ENCODE peak calls at places on chromosomes 16 and 17, in ten cellular contexts. One of them, this sample, is unnamed. For H3K4me1, the result is how much of the 10 kb centered on the place peaks cover.

GRCh38 chr16:81864646-81865382 is 85.7 kb downstream of the PLCG2 start:
- DNase-seq in psoas muscle: no peak
- DNase-seq in Karpas-422: no peak
- DNase-seq in neuronal stem cell: no peak
- DNase-seq in HCT116: no peak
- DNase-seq in neural progenitor cell: no peak
- DNase-seq in ascending aorta: no peak
- DNase-seq in transverse colon: no peak
- DNase-seq in esophagus squamous epithelium: no peak
- DNase-seq in right atrium auricular region: no peak
- DNase-seq in this sample: no peak

GRCh38 chr16:81467072-81467471 is 22.5 kb downstream of the CMIP start:
- DNase-seq in transverse colon: no peak
- DNase-seq in HCT116: no peak
- DNase-seq in ascending aorta: no peak
- DNase-seq in Karpas-422: no peak
- DNase-seq in esophagus squamous epithelium: no peak
- DNase-seq in neural progenitor cell: no peak
- DNase-seq in right atrium auricular region: no peak
- DNase-seq in psoas muscle: no peak
- DNase-seq in neuronal stem cell: no peak
- DNase-seq in this sample: no peak

GRCh38 chr17:3554440-3554839 is 3.2 kb downstream of the TRPV3 start:
- DNase-seq in Karpas-422: no peak
- DNase-seq in esophagus squamous epithelium: no peak
- DNase-seq in HCT116: no peak
- DNase-seq in psoas muscle: no peak
- DNase-seq in ascending aorta: no peak
- DNase-seq in neural progenitor cell: no peak
- DNase-seq in neuronal stem cell: no peak
- DNase-seq in right atrium auricular region: no peak
- DNase-seq in transverse colon: no peak
- DNase-seq in this sample: no peak

GRCh38 chr17:50129946-50130777 is at the start of gene SAMD14:
- DNase-seq in psoas muscle: no peak
- DNase-seq in neuronal stem cell: no peak
- DNase-seq in ascending aorta: no peak
- DNase-seq in right atrium auricular region: no peak
- DNase-seq in Karpas-422: no peak
- DNase-seq in esophagus squamous epithelium: no peak
- DNase-seq in neural progenitor cell: peak
- DNase-seq in transverse colon: no peak
- DNase-seq in HCT116: no peak
- DNase-seq in this sample: peak

GRCh38 chr16:31706925-31707324 is 166.7 kb upstream of the ZNF267 start:
- DNase-seq in esophagus squamous epithelium: no peak
- DNase-seq in transverse colon: no peak
- DNase-seq in neural progenitor cell: no peak
- DNase-seq in psoas muscle: no peak
- DNase-seq in Karpas-422: peak
- DNase-seq in ascending aorta: no peak
- DNase-seq in neuronal stem cell: no peak
- DNase-seq in right atrium auricular region: no peak
- DNase-seq in HCT116: no peak
- DNase-seq in this sample: no peak

GRCh38 chr16:28120754-28121153 is 57.2 kb upstream of the GSG1L start:
- DNase-seq in transverse colon: no peak
- DNase-seq in HCT116: no peak
- DNase-seq in right atrium auricular region: no peak
- DNase-seq in neuronal stem cell: no peak
- DNase-seq in esophagus squamous epithelium: no peak
- DNase-seq in neural progenitor cell: no peak
- DNase-seq in Karpas-422: no peak
- DNase-seq in psoas muscle: no peak
- DNase-seq in ascending aorta: no peak
- DNase-seq in this sample: no peak

GRCh38 chr17:66335797-66336196 is 33.4 kb downstream of the PRKCA start:
- DNase-seq in right atrium auricular region: no peak
- DNase-seq in neuronal stem cell: no peak
- DNase-seq in neural progenitor cell: no peak
- DNase-seq in esophagus squamous epithelium: no peak
- DNase-seq in psoas muscle: no peak
- DNase-seq in ascending aorta: no peak
- DNase-seq in transverse colon: no peak
- DNase-seq in Karpas-422: no peak
- DNase-seq in HCT116: no peak
- DNase-seq in this sample: no peak

GRCh38 chr17:47816947-47817346 is 4.6 kb downstream of the OSBPL7 start:
- DNase-seq in ascending aorta: no peak
- DNase-seq in transverse colon: no peak
- DNase-seq in right atrium auricular region: no peak
- DNase-seq in Karpas-422: no peak
- DNase-seq in neuronal stem cell: no peak
- DNase-seq in esophagus squamous epithelium: no peak
- DNase-seq in psoas muscle: no peak
- DNase-seq in neural progenitor cell: no peak
- DNase-seq in HCT116: no peak
- DNase-seq in this sample: no peak

GRCh38 chr16:30570621-30571443 is 682 bp downstream of the ZNF688 start:
- DNase-seq in ascending aorta: no peak
- DNase-seq in neural progenitor cell: peak
- DNase-seq in transverse colon: no peak
- DNase-seq in Karpas-422: no peak
- DNase-seq in psoas muscle: peak
- DNase-seq in HCT116: no peak
- DNase-seq in right atrium auricular region: no peak
- DNase-seq in neuronal stem cell: peak
- DNase-seq in esophagus squamous epithelium: no peak
- DNase-seq in this sample: peak

GRCh38 chr16:54597222-54597621 is 310.6 kb upstream of the IRX3 start:
- DNase-seq in neuronal stem cell: no peak
- DNase-seq in psoas muscle: no peak
- DNase-seq in Karpas-422: no peak
- DNase-seq in esophagus squamous epithelium: no peak
- DNase-seq in ascending aorta: no peak
- DNase-seq in transverse colon: no peak
- DNase-seq in right atrium auricular region: no peak
- DNase-seq in neural progenitor cell: no peak
- DNase-seq in HCT116: no peak
- DNase-seq in this sample: no peak

GRCh38 chr17:69150333-69150732 is 8.6 kb upstream of the ABCA6 start:
- DNase-seq in transverse colon: no peak
- DNase-seq in psoas muscle: no peak
- DNase-seq in Karpas-422: no peak
- DNase-seq in esophagus squamous epithelium: no peak
- DNase-seq in right atrium auricular region: no peak
- DNase-seq in HCT116: no peak
- DNase-seq in neuronal stem cell: no peak
- DNase-seq in neural progenitor cell: no peak
- DNase-seq in ascending aorta: no peak
- DNase-seq in this sample: no peak

GRCh38 chr16:83701494-83701893 is 106.3 kb upstream of the HSBP1 start:
- DNase-seq in esophagus squamous epithelium: no peak
- DNase-seq in right atrium auricular region: no peak
- DNase-seq in psoas muscle: peak
- DNase-seq in HCT116: no peak
- DNase-seq in transverse colon: no peak
- DNase-seq in Karpas-422: peak
- DNase-seq in ascending aorta: no peak
- DNase-seq in neural progenitor cell: peak
- DNase-seq in neuronal stem cell: peak
- DNase-seq in this sample: peak

DNA sequence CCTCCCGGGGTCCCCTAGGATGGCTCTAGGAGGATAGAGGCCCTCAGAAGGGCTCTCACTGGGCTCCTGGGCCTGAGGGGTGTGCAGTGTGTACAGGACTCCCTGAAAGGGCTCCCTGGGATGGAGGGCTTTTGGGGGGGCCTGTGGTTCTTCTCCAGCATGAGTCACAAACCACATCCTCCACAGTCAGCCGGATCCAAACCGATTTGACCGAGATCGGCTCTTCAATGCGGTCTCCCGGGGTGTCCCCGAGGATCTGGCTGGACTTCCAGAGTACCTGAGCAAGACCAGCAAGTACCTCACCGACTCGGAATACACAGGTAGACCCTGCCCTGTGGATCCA is 4.5 kb downstream of the TRPV2 start:
- DNase-seq in psoas muscle: no peak
- DNase-seq in ascending aorta: no peak
- DNase-seq in esophagus squamous epithelium: no peak
- DNase-seq in transverse colon: no peak
- DNase-seq in right atrium auricular region: no peak
- DNase-seq in HCT116: no peak
- DNase-seq in neuronal stem cell: no peak
- DNase-seq in neural progenitor cell: no peak
- DNase-seq in Karpas-422: no peak
- DNase-seq in this sample: peak
- H3K4me1 ChIP-seq in psoas muscle: under half
- H3K4me1 ChIP-seq in ascending aorta: under half
- H3K4me1 ChIP-seq in esophagus squamous epithelium: under half
- H3K4me1 ChIP-seq in transverse colon: under half
- H3K4me1 ChIP-seq in right atrium auricular region: under half
- H3K4me1 ChIP-seq in HCT116: under half
- H3K4me1 ChIP-seq in neuronal stem cell: under half
- H3K4me1 ChIP-seq in neural progenitor cell: under half
- H3K4me1 ChIP-seq in Karpas-422: under half
- H3K4me1 ChIP-seq in this sample: under half

DNA sequence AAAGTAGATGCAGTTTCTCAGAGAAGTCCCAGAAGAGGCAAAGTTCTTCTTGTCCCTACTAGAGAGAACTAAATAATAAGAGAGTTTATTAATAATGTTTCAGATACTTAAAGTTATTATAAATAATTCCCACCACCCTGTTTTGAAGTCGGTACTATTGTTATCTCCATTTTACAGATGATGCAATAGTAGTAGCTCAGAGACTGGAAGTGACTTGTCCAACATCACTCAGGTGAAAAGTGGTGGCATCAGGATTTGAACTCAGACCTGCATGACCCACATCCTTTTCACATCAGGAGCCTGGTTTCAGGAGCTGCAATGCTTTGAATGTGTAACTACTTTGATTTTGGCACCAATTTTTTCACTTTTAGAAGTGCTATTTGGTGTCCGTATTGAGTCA is 52.7 kb downstream of the GPR139 start:
- DNase-seq in right atrium auricular region: no peak
- DNase-seq in HCT116: no peak
- DNase-seq in neural progenitor cell: no peak
- DNase-seq in esophagus squamous epithelium: no peak
- DNase-seq in transverse colon: no peak
- DNase-seq in neuronal stem cell: no peak
- DNase-seq in psoas muscle: no peak
- DNase-seq in ascending aorta: no peak
- DNase-seq in Karpas-422: no peak
- DNase-seq in this sample: no peak
- H3K27ac ChIP-seq in right atrium auricular region: no peak
- H3K27ac ChIP-seq in HCT116: no peak
- H3K27ac ChIP-seq in neural progenitor cell: no peak
- H3K27ac ChIP-seq in esophagus squamous epithelium: no peak
- H3K27ac ChIP-seq in transverse colon: no peak
- H3K27ac ChIP-seq in neuronal stem cell: no peak
- H3K27ac ChIP-seq in psoas muscle: no peak
- H3K27ac ChIP-seq in ascending aorta: no peak
- H3K27ac ChIP-seq in Karpas-422: no peak
- H3K27ac ChIP-seq in this sample: no peak

DNA sequence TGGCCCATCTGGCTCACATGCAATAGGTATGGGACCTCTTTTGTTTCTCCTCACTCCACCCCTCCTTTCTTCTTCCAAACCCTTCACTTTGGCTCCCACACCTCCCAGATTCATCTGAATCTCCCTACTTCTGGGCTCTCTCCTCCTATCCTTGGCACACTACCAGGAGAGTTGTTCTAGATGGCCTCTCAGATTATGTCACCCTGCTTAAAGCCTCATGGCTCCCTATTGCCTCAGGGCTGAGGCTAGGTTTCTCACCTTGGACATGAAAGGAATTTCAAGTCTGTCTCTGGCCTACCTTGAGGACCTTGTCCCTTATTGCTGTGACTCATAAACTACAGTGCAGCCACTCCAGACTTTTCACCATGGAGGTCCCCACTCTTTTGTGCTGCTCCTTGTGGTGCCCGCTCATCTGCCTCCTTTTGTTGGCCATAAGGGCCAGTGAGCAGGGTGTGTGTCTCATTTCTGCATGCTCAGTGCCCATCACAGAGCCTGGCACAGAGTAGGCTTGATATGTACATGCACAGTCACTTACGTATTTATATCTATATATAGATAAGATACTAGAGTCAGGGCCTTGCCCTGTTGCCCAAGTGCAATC is 1.0 kb upstream of the MFAP4 start:
- DNase-seq in neural progenitor cell: no peak
- DNase-seq in ascending aorta: no peak
- DNase-seq in esophagus squamous epithelium: no peak
- DNase-seq in neuronal stem cell: no peak
- DNase-seq in transverse colon: no peak
- DNase-seq in HCT116: no peak
- DNase-seq in Karpas-422: no peak
- DNase-seq in psoas muscle: no peak
- DNase-seq in right atrium auricular region: no peak
- DNase-seq in this sample: no peak
- H3K4me1 ChIP-seq in neural progenitor cell: under half
- H3K4me1 ChIP-seq in ascending aorta: half or more
- H3K4me1 ChIP-seq in esophagus squamous epithelium: half or more
- H3K4me1 ChIP-seq in neuronal stem cell: under half
- H3K4me1 ChIP-seq in transverse colon: half or more
- H3K4me1 ChIP-seq in HCT116: under half
- H3K4me1 ChIP-seq in Karpas-422: under half
- H3K4me1 ChIP-seq in psoas muscle: under half
- H3K4me1 ChIP-seq in right atrium auricular region: half or more
- H3K4me1 ChIP-seq in this sample: under half

GRCh38 chr17:37754363-37754762 is 9.5 kb upstream of the HNF1B start:
- DNase-seq in psoas muscle: no peak
- DNase-seq in neural progenitor cell: no peak
- DNase-seq in right atrium auricular region: no peak
- DNase-seq in HCT116: no peak
- DNase-seq in esophagus squamous epithelium: no peak
- DNase-seq in Karpas-422: no peak
- DNase-seq in ascending aorta: no peak
- DNase-seq in transverse colon: no peak
- DNase-seq in neuronal stem cell: no peak
- DNase-seq in this sample: no peak

GRCh38 chr17:37747222-37747621 is 2.4 kb upstream of the HNF1B start:
- DNase-seq in neural progenitor cell: no peak
- DNase-seq in neuronal stem cell: no peak
- DNase-seq in esophagus squamous epithelium: no peak
- DNase-seq in Karpas-422: no peak
- DNase-seq in psoas muscle: no peak
- DNase-seq in right atrium auricular region: no peak
- DNase-seq in transverse colon: no peak
- DNase-seq in ascending aorta: no peak
- DNase-seq in HCT116: no peak
- DNase-seq in this sample: no peak

GRCh38 chr17:37752482-37752881 is 7.6 kb upstream of the HNF1B start:
- DNase-seq in right atrium auricular region: no peak
- DNase-seq in neural progenitor cell: no peak
- DNase-seq in psoas muscle: no peak
- DNase-seq in Karpas-422: no peak
- DNase-seq in HCT116: no peak
- DNase-seq in esophagus squamous epithelium: no peak
- DNase-seq in ascending aorta: no peak
- DNase-seq in transverse colon: no peak
- DNase-seq in neuronal stem cell: no peak
- DNase-seq in this sample: no peak

GRCh38 chr17:37746617-37747016 is 1.8 kb upstream of the HNF1B start:
- DNase-seq in neuronal stem cell: no peak
- DNase-seq in transverse colon: no peak
- DNase-seq in esophagus squamous epithelium: no peak
- DNase-seq in psoas muscle: no peak
- DNase-seq in HCT116: no peak
- DNase-seq in Karpas-422: no peak
- DNase-seq in ascending aorta: no peak
- DNase-seq in right atrium auricular region: no peak
- DNase-seq in neural progenitor cell: no peak
- DNase-seq in this sample: no peak

GRCh38 chr17:37750768-37751466 is 6.1 kb upstream of the HNF1B start:
- DNase-seq in transverse colon: no peak
- DNase-seq in esophagus squamous epithelium: no peak
- DNase-seq in neuronal stem cell: no peak
- DNase-seq in psoas muscle: no peak
- DNase-seq in HCT116: no peak
- DNase-seq in Karpas-422: no peak
- DNase-seq in right atrium auricular region: no peak
- DNase-seq in ascending aorta: no peak
- DNase-seq in neural progenitor cell: no peak
- DNase-seq in this sample: no peak
- H3K27ac ChIP-seq in transverse colon: no peak
- H3K27ac ChIP-seq in esophagus squamous epithelium: no peak
- H3K27ac ChIP-seq in neuronal stem cell: no peak
- H3K27ac ChIP-seq in psoas muscle: no peak
- H3K27ac ChIP-seq in HCT116: no peak
- H3K27ac ChIP-seq in Karpas-422: no peak
- H3K27ac ChIP-seq in right atrium auricular region: no peak
- H3K27ac ChIP-seq in ascending aorta: no peak
- H3K27ac ChIP-seq in neural progenitor cell: no peak
- H3K27ac ChIP-seq in this sample: no peak